ENCODE peak calls at places on chromosomes 1 and 21, in eight cellular contexts. One of them, this sample, is unnamed.

GRCh38 chr1:69246109-69246508 is 321.6 kb upstream of the LRRC7 start:
- DNase-seq in stimulated activated CD4-positive, alpha-beta T cell treated with anti-CD3 and anti-CD28 coated beads, Interleukin-1b, Interleukin-23, amount 100 ng/mL, for 24 hours: no peak
- DNase-seq in AG04450: no peak
- DNase-seq in colonic mucosa: no peak
- DNase-seq in ecto neural progenitor cell: no peak
- DNase-seq in fibroblast of the conjunctiva: no peak
- DNase-seq in cerebellar cortex: no peak
- DNase-seq in H4: no peak
- DNase-seq in this sample: no peak

GRCh38 chr1:221104596-221104995 is 225.4 kb downstream of the HLX start:
- DNase-seq in H4: no peak
- DNase-seq in AG04450: no peak
- DNase-seq in fibroblast of the conjunctiva: no peak
- DNase-seq in cerebellar cortex: no peak
- DNase-seq in colonic mucosa: no peak
- DNase-seq in ecto neural progenitor cell: no peak
- DNase-seq in stimulated activated CD4-positive, alpha-beta T cell treated with anti-CD3 and anti-CD28 coated beads, Interleukin-1b, Interleukin-23, amount 100 ng/mL, for 24 hours: no peak
- DNase-seq in this sample: no peak

GRCh38 chr1:92476071-92476607 is 10.6 kb downstream of the GFI1 start:
- DNase-seq in H4: no peak
- DNase-seq in stimulated activated CD4-positive, alpha-beta T cell treated with anti-CD3 and anti-CD28 coated beads, Interleukin-1b, Interleukin-23, amount 100 ng/mL, for 24 hours: no peak
- DNase-seq in ecto neural progenitor cell: no peak
- DNase-seq in fibroblast of the conjunctiva: no peak
- DNase-seq in colonic mucosa: no peak
- DNase-seq in AG04450: no peak
- DNase-seq in cerebellar cortex: no peak
- DNase-seq in this sample: no peak

GRCh38 chr1:27574871-27575831 is 28.8 kb downstream of the AHDC1 start:
- DNase-seq in ecto neural progenitor cell: peak
- DNase-seq in stimulated activated CD4-positive, alpha-beta T cell treated with anti-CD3 and anti-CD28 coated beads, Interleukin-1b, Interleukin-23, amount 100 ng/mL, for 24 hours: no peak
- DNase-seq in AG04450: peak
- DNase-seq in colonic mucosa: peak
- DNase-seq in H4: no peak
- DNase-seq in cerebellar cortex: peak
- DNase-seq in fibroblast of the conjunctiva: peak
- DNase-seq in this sample: no peak

GRCh38 chr1:27527857-27528700 is 38.1 kb upstream of the WASF2 start:
- DNase-seq in stimulated activated CD4-positive, alpha-beta T cell treated with anti-CD3 and anti-CD28 coated beads, Interleukin-1b, Interleukin-23, amount 100 ng/mL, for 24 hours: no peak
- DNase-seq in AG04450: no peak
- DNase-seq in fibroblast of the conjunctiva: no peak
- DNase-seq in colonic mucosa: peak
- DNase-seq in H4: no peak
- DNase-seq in ecto neural progenitor cell: peak
- DNase-seq in cerebellar cortex: peak
- DNase-seq in this sample: peak

GRCh38 chr1:184152502-184152901 is 101.0 kb downstream of the TSEN15 start:
- DNase-seq in H4: no peak
- DNase-seq in cerebellar cortex: no peak
- DNase-seq in ecto neural progenitor cell: no peak
- DNase-seq in stimulated activated CD4-positive, alpha-beta T cell treated with anti-CD3 and anti-CD28 coated beads, Interleukin-1b, Interleukin-23, amount 100 ng/mL, for 24 hours: no peak
- DNase-seq in fibroblast of the conjunctiva: no peak
- DNase-seq in AG04450: no peak
- DNase-seq in colonic mucosa: peak
- DNase-seq in this sample: no peak

GRCh38 chr1:236345728-236346127 is 48.4 kb upstream of the EDARADD start:
- DNase-seq in stimulated activated CD4-positive, alpha-beta T cell treated with anti-CD3 and anti-CD28 coated beads, Interleukin-1b, Interleukin-23, amount 100 ng/mL, for 24 hours: no peak
- DNase-seq in colonic mucosa: no peak
- DNase-seq in cerebellar cortex: peak
- DNase-seq in H4: no peak
- DNase-seq in fibroblast of the conjunctiva: no peak
- DNase-seq in AG04450: no peak
- DNase-seq in ecto neural progenitor cell: no peak
- DNase-seq in this sample: no peak

GRCh38 chr1:22120469-22120790 is 22.5 kb downstream of the WNT4 start:
- DNase-seq in stimulated activated CD4-positive, alpha-beta T cell treated with anti-CD3 and anti-CD28 coated beads, Interleukin-1b, Interleukin-23, amount 100 ng/mL, for 24 hours: no peak
- DNase-seq in AG04450: no peak
- DNase-seq in cerebellar cortex: no peak
- DNase-seq in fibroblast of the conjunctiva: no peak
- DNase-seq in H4: no peak
- DNase-seq in colonic mucosa: no peak
- DNase-seq in ecto neural progenitor cell: no peak
- DNase-seq in this sample: no peak

GRCh38 chr21:39087238-39087975 is 95.8 kb downstream of the PSMG1 start:
- DNase-seq in colonic mucosa: no peak
- DNase-seq in H4: no peak
- DNase-seq in stimulated activated CD4-positive, alpha-beta T cell treated with anti-CD3 and anti-CD28 coated beads, Interleukin-1b, Interleukin-23, amount 100 ng/mL, for 24 hours: no peak
- DNase-seq in ecto neural progenitor cell: no peak
- DNase-seq in fibroblast of the conjunctiva: no peak
- DNase-seq in AG04450: no peak
- DNase-seq in cerebellar cortex: no peak
- DNase-seq in this sample: no peak

GRCh38 chr1:217602380-217602779 is 28.5 kb downstream of the GPATCH2 start:
- DNase-seq in ecto neural progenitor cell: no peak
- DNase-seq in cerebellar cortex: no peak
- DNase-seq in H4: no peak
- DNase-seq in colonic mucosa: no peak
- DNase-seq in AG04450: no peak
- DNase-seq in stimulated activated CD4-positive, alpha-beta T cell treated with anti-CD3 and anti-CD28 coated beads, Interleukin-1b, Interleukin-23, amount 100 ng/mL, for 24 hours: no peak
- DNase-seq in fibroblast of the conjunctiva: no peak
- DNase-seq in this sample: no peak

GRCh38 chr1:161725888-161726630 is 4.7 kb downstream of the FCRLB start:
- DNase-seq in ecto neural progenitor cell: peak
- DNase-seq in fibroblast of the conjunctiva: no peak
- DNase-seq in colonic mucosa: peak
- DNase-seq in cerebellar cortex: peak
- DNase-seq in H4: peak
- DNase-seq in AG04450: no peak
- DNase-seq in stimulated activated CD4-positive, alpha-beta T cell treated with anti-CD3 and anti-CD28 coated beads, Interleukin-1b, Interleukin-23, amount 100 ng/mL, for 24 hours: no peak
- DNase-seq in this sample: peak

GRCh38 chr1:29544406-29544805 is 308.1 kb downstream of the PTPRU start:
- DNase-seq in AG04450: no peak
- DNase-seq in ecto neural progenitor cell: no peak
- DNase-seq in stimulated activated CD4-positive, alpha-beta T cell treated with anti-CD3 and anti-CD28 coated beads, Interleukin-1b, Interleukin-23, amount 100 ng/mL, for 24 hours: no peak
- DNase-seq in fibroblast of the conjunctiva: no peak
- DNase-seq in H4: no peak
- DNase-seq in cerebellar cortex: no peak
- DNase-seq in colonic mucosa: no peak
- DNase-seq in this sample: no peak

GRCh38 chr1:232571523-232571922 is 58.4 kb downstream of the SIPA1L2 start:
- DNase-seq in colonic mucosa: no peak
- DNase-seq in cerebellar cortex: no peak
- DNase-seq in ecto neural progenitor cell: no peak
- DNase-seq in AG04450: no peak
- DNase-seq in H4: peak
- DNase-seq in fibroblast of the conjunctiva: no peak
- DNase-seq in stimulated activated CD4-positive, alpha-beta T cell treated with anti-CD3 and anti-CD28 coated beads, Interleukin-1b, Interleukin-23, amount 100 ng/mL, for 24 hours: no peak
- DNase-seq in this sample: no peak

GRCh38 chr21:42559326-42559725 is 45.7 kb downstream of the SLC37A1 start:
- DNase-seq in colonic mucosa: no peak
- DNase-seq in stimulated activated CD4-positive, alpha-beta T cell treated with anti-CD3 and anti-CD28 coated beads, Interleukin-1b, Interleukin-23, amount 100 ng/mL, for 24 hours: no peak
- DNase-seq in ecto neural progenitor cell: no peak
- DNase-seq in cerebellar cortex: no peak
- DNase-seq in AG04450: no peak
- DNase-seq in fibroblast of the conjunctiva: no peak
- DNase-seq in H4: no peak
- DNase-seq in this sample: no peak

GRCh38 chr1:174982971-174983689 is 16.6 kb upstream of the CACYBP start:
- DNase-seq in fibroblast of the conjunctiva: no peak
- DNase-seq in stimulated activated CD4-positive, alpha-beta T cell treated with anti-CD3 and anti-CD28 coated beads, Interleukin-1b, Interleukin-23, amount 100 ng/mL, for 24 hours: no peak
- DNase-seq in colonic mucosa: peak
- DNase-seq in H4: peak
- DNase-seq in AG04450: no peak
- DNase-seq in cerebellar cortex: peak
- DNase-seq in ecto neural progenitor cell: no peak
- DNase-seq in this sample: peak

GRCh38 chr1:83832194-83832593 is 166.7 kb downstream of the TTLL7 start:
- DNase-seq in colonic mucosa: no peak
- DNase-seq in fibroblast of the conjunctiva: no peak
- DNase-seq in H4: no peak
- DNase-seq in ecto neural progenitor cell: no peak
- DNase-seq in stimulated activated CD4-positive, alpha-beta T cell treated with anti-CD3 and anti-CD28 coated beads, Interleukin-1b, Interleukin-23, amount 100 ng/mL, for 24 hours: no peak
- DNase-seq in AG04450: no peak
- DNase-seq in cerebellar cortex: no peak
- DNase-seq in this sample: no peak

GRCh38 chr1:8373547-8374270 is 55.8 kb downstream of the SLC45A1 start:
- DNase-seq in H4: peak
- DNase-seq in AG04450: peak
- DNase-seq in fibroblast of the conjunctiva: peak
- DNase-seq in cerebellar cortex: peak
- DNase-seq in ecto neural progenitor cell: peak
- DNase-seq in colonic mucosa: peak
- DNase-seq in stimulated activated CD4-positive, alpha-beta T cell treated with anti-CD3 and anti-CD28 coated beads, Interleukin-1b, Interleukin-23, amount 100 ng/mL, for 24 hours: no peak
- DNase-seq in this sample: peak

GRCh38 chr21:8992731-8993174 is 1528.6 kb upstream of the TPTE start:
- DNase-seq in ecto neural progenitor cell: no peak
- DNase-seq in fibroblast of the conjunctiva: no peak
- DNase-seq in colonic mucosa: no peak
- DNase-seq in H4: no peak
- DNase-seq in cerebellar cortex: peak
- DNase-seq in stimulated activated CD4-positive, alpha-beta T cell treated with anti-CD3 and anti-CD28 coated beads, Interleukin-1b, Interleukin-23, amount 100 ng/mL, for 24 hours: no peak
- DNase-seq in AG04450: no peak
- DNase-seq in this sample: no peak

GRCh38 chr1:240464099-240464498 is 147.9 kb downstream of the GREM2 start:
- DNase-seq in fibroblast of the conjunctiva: no peak
- DNase-seq in colonic mucosa: no peak
- DNase-seq in ecto neural progenitor cell: no peak
- DNase-seq in stimulated activated CD4-positive, alpha-beta T cell treated with anti-CD3 and anti-CD28 coated beads, Interleukin-1b, Interleukin-23, amount 100 ng/mL, for 24 hours: no peak
- DNase-seq in AG04450: no peak
- DNase-seq in H4: no peak
- DNase-seq in cerebellar cortex: no peak
- DNase-seq in this sample: no peak

GRCh38 chr21:15309721-15310120 is 244.9 kb upstream of the NRIP1 start:
- DNase-seq in fibroblast of the conjunctiva: no peak
- DNase-seq in ecto neural progenitor cell: no peak
- DNase-seq in stimulated activated CD4-positive, alpha-beta T cell treated with anti-CD3 and anti-CD28 coated beads, Interleukin-1b, Interleukin-23, amount 100 ng/mL, for 24 hours: no peak
- DNase-seq in colonic mucosa: no peak
- DNase-seq in cerebellar cortex: no peak
- DNase-seq in H4: no peak
- DNase-seq in AG04450: no peak
- DNase-seq in this sample: no peak

GRCh38 chr21:14762734-14763694 is 216.9 kb upstream of the SAMSN1 start:
- DNase-seq in H4: no peak
- DNase-seq in colonic mucosa: no peak
- DNase-seq in fibroblast of the conjunctiva: no peak
- DNase-seq in cerebellar cortex: peak
- DNase-seq in AG04450: no peak
- DNase-seq in stimulated activated CD4-positive, alpha-beta T cell treated with anti-CD3 and anti-CD28 coated beads, Interleukin-1b, Interleukin-23, amount 100 ng/mL, for 24 hours: no peak
- DNase-seq in ecto neural progenitor cell: no peak
- DNase-seq in this sample: peak

GRCh38 chr1:38891753-38892152 is 10.4 kb upstream of the GJA9 start:
- DNase-seq in fibroblast of the conjunctiva: no peak
- DNase-seq in ecto neural progenitor cell: no peak
- DNase-seq in stimulated activated CD4-positive, alpha-beta T cell treated with anti-CD3 and anti-CD28 coated beads, Interleukin-1b, Interleukin-23, amount 100 ng/mL, for 24 hours: no peak
- DNase-seq in AG04450: no peak
- DNase-seq in cerebellar cortex: no peak
- DNase-seq in colonic mucosa: no peak
- DNase-seq in H4: no peak
- DNase-seq in this sample: no peak

GRCh38 chr1:46137901-46138300 is 5.5 kb upstream of the PIK3R3 start:
- DNase-seq in colonic mucosa: no peak
- DNase-seq in AG04450: no peak
- DNase-seq in stimulated activated CD4-positive, alpha-beta T cell treated with anti-CD3 and anti-CD28 coated beads, Interleukin-1b, Interleukin-23, amount 100 ng/mL, for 24 hours: no peak
- DNase-seq in fibroblast of the conjunctiva: no peak
- DNase-seq in cerebellar cortex: no peak
- DNase-seq in ecto neural progenitor cell: no peak
- DNase-seq in H4: peak
- DNase-seq in this sample: no peak

GRCh38 chr1:81731989-81732388 is 68.7 kb upstream of the ADGRL2 start:
- DNase-seq in AG04450: no peak
- DNase-seq in colonic mucosa: no peak
- DNase-seq in cerebellar cortex: no peak
- DNase-seq in ecto neural progenitor cell: no peak
- DNase-seq in H4: no peak
- DNase-seq in fibroblast of the conjunctiva: no peak
- DNase-seq in stimulated activated CD4-positive, alpha-beta T cell treated with anti-CD3 and anti-CD28 coated beads, Interleukin-1b, Interleukin-23, amount 100 ng/mL, for 24 hours: no peak
- DNase-seq in this sample: no peak

GRCh38 chr1:40030528-40031135 is 9.9 kb upstream of the CAP1 start:
- DNase-seq in fibroblast of the conjunctiva: no peak
- DNase-seq in AG04450: no peak
- DNase-seq in H4: peak
- DNase-seq in ecto neural progenitor cell: no peak
- DNase-seq in cerebellar cortex: no peak
- DNase-seq in stimulated activated CD4-positive, alpha-beta T cell treated with anti-CD3 and anti-CD28 coated beads, Interleukin-1b, Interleukin-23, amount 100 ng/mL, for 24 hours: no peak
- DNase-seq in colonic mucosa: no peak
- DNase-seq in this sample: no peak